ENCODE peak calls at places on chromosomes 4 and X, in ten cellular contexts. X, I, F, Y, U, N, C, O, G and A are unnamed samples.

GRCh38 chrX:11499076-11500044 is 166.4 kb downstream of the ARHGAP6 start:
- DNase-seq in X (peak; percentile 78), I (no peak), F (no peak), Y (no peak), U (no peak), N (peak; percentile 81), C (no peak), O (no peak), G (no peak), A (no peak)

GRCh38 chr4:98656443-98656842 is 2.0 kb downstream of the TSPAN5 start:
- DNase-seq in X (no peak), I (no peak), F (no peak), Y (no peak), U (no peak), N (no peak), C (no peak), O (no peak), G (no peak), A (no peak)

GRCh38 chrX:30373479-30373878 is 64.3 kb upstream of the NR0B1 start:
- DNase-seq in X (no peak), I (no peak), F (no peak), Y (no peak), U (no peak), N (no peak), C (no peak), O (no peak), G (no peak), A (no peak)

GRCh38 chr4:124650614-124651013 is 61.9 kb downstream of the ANKRD50 start:
- DNase-seq in X (no peak), I (no peak), F (no peak), Y (no peak), U (no peak), N (no peak), C (no peak), O (no peak), G (peak; percentile 29), A (no peak)

GRCh38 chrX:32269877-32270276 is 941.5 kb downstream of the DMD start:
- DNase-seq in X (no peak), I (no peak), F (no peak), Y (no peak), U (no peak), N (no peak), C (no peak), O (no peak), G (no peak), A (no peak)

GRCh38 chr4:139177888-139178609 is 1.0 kb upstream of the ELF2 start:
- DNase-seq in X (peak; percentile 91), I (peak; percentile 89), F (peak; percentile 95), Y (peak; percentile 87), U (peak; percentile 85), N (peak; percentile 94), C (peak; percentile 96), O (peak; percentile 98), G (peak; percentile 98), A (peak; percentile 95)

GRCh38 chr4:73860884-73861283 is 7.8 kb downstream of the PF4V1 start:
- DNase-seq in X (no peak), I (no peak), F (no peak), Y (no peak), U (no peak), N (no peak), C (no peak), O (no peak), G (no peak), A (no peak)

GRCh38 chrX:39869846-39870601 is 227.7 kb downstream of the BCOR start:
- DNase-seq in X (peak; percentile 63), I (peak; percentile 70), F (no peak), Y (peak; percentile 65), U (no peak), N (peak; percentile 72), C (peak; percentile 26), O (no peak), G (no peak), A (no peak)

GRCh38 chr4:106986486-106986885 is 49.6 kb downstream of the DKK2 start:
- DNase-seq in X (no peak), I (no peak), F (no peak), Y (no peak), U (no peak), N (peak; percentile 55), C (no peak), O (no peak), G (no peak), A (no peak)

DNA sequence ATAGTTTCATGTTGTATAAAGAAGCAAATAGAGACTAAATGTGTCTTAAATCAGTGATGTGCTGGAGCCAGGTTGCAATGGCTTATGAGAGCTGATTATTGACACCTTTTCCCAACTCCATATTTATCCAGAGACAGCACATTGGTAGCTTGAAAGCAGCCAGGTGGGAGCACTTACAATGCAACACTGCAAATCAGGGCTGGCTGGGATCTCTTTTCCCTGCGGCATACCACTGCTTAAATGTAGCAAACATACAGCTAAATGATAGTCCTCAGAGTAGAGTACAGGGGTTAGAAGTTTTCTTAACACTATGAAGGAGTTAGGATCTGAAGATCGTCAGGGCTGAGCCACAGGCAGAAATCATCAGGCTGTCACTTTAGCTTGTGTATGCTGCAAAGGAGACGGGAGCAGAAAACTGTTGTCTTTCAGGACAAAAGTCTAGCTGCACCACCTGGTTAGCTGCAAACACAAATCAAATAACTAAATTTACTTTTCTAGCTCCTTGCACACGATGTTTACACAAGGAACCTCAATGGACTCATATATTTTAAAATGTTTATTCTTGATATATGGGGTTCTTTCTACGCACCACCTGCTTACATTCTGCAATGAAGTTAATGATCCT is 527.3 kb downstream of the TLL1 start:
- DNase-seq in X (no peak), I (no peak), F (no peak), Y (no peak), U (no peak), N (no peak), C (no peak), O (no peak), G (no peak), A (no peak)
- H3K4me3 ChIP-seq in X (no peak overlapping the region), I (no peak overlapping the region), F (no peak overlapping the region), Y (no peak overlapping the region), U (no peak overlapping the region), N (no peak overlapping the region), C (no peak overlapping the region), O (no peak overlapping the region), G (no peak overlapping the region), A (no peak overlapping the region)

GRCh38 chr4:143381171-143382118 is 44.8 kb downstream of the GAB1 start:
- DNase-seq in X (peak; percentile 93), I (no peak), F (peak; percentile 85), Y (no peak), U (no peak), N (peak; percentile 93), C (peak; percentile 83), O (peak; percentile 31), G (peak; percentile 93), A (peak; percentile 65)

GRCh38 chr4:143380651-143381050 is 44.0 kb downstream of the GAB1 start:
- DNase-seq in X (peak; percentile 74), I (no peak), F (no peak), Y (no peak), U (no peak), N (no peak), C (no peak), O (no peak), G (no peak), A (no peak)

GRCh38 chr4:143374771-143375170 is 38.1 kb downstream of the GAB1 start:
- DNase-seq in X (no peak), I (no peak), F (no peak), Y (no peak), U (no peak), N (peak; percentile 16), C (no peak), O (no peak), G (no peak), A (no peak)

GRCh38 chr4:143375326-143376073 is 38.8 kb downstream of the GAB1 start:
- DNase-seq in X (no peak), I (no peak), F (no peak), Y (no peak), U (peak; percentile 6), N (peak; percentile 20), C (peak; percentile 43), O (peak; percentile 65), G (peak; percentile 50), A (no peak)

GRCh38 chr4:143377635-143378099 is 41.0 kb downstream of the GAB1 start:
- DNase-seq in X (no peak), I (no peak), F (no peak), Y (no peak), U (no peak), N (no peak), C (no peak), O (no peak), G (no peak), A (no peak)
- H3K4me1 ChIP-seq in X (peaks cover 15% of the 10 kb centered on the region), I (no peaks in the 10 kb centered on the region), F (peaks cover 4% of the 10 kb centered on the region), Y (no peaks in the 10 kb centered on the region), U (no peaks in the 10 kb centered on the region), N (peaks cover 2% of the 10 kb centered on the region), C (peaks cover 53% of the 10 kb centered on the region), O (peaks cover 62% of the 10 kb centered on the region), G (peaks cover 16% of the 10 kb centered on the region), A (peaks cover 93% of the 10 kb centered on the region)

GRCh38 chrX:15298201-15298600 is 17.2 kb downstream of the ASB11 start:
- DNase-seq in X (no peak), I (no peak), F (no peak), Y (no peak), U (no peak), N (no peak), C (no peak), O (no peak), G (no peak), A (no peak)

GRCh38 chrX:15301924-15302323 is 13.5 kb downstream of the ASB11 start:
- DNase-seq in X (peak; percentile 41), I (no peak), F (no peak), Y (no peak), U (no peak), N (no peak), C (peak; percentile 35), O (no peak), G (peak; percentile 40), A (peak; percentile 85)

GRCh38 chrX:15298780-15299179 is 16.7 kb downstream of the ASB11 start:
- DNase-seq in X (no peak), I (no peak), F (no peak), Y (no peak), U (no peak), N (no peak), C (no peak), O (no peak), G (no peak), A (no peak)

GRCh38 chrX:15299945-15300851 is 15.2 kb downstream of the ASB11 start:
- DNase-seq in X (peak; percentile 30), I (no peak), F (no peak), Y (no peak), U (no peak), N (peak; percentile 2), C (no peak), O (peak; percentile 24), G (no peak), A (no peak)
- H3K27ac ChIP-seq in X (no peak overlapping the region), I (no peak overlapping the region), F (no peak overlapping the region), Y (no peak overlapping the region), U (no peak overlapping the region), N (no peak overlapping the region), C (peak overlapping the region; percentile 49), O (no peak overlapping the region), G (no peak overlapping the region), A (peak overlapping the region; percentile 91)

GRCh38 chr4:92968556-92968955 is 664.8 kb downstream of the GRID2 start:
- DNase-seq in X (no peak), I (no peak), F (no peak), Y (no peak), U (no peak), N (peak; percentile 22), C (no peak), O (no peak), G (no peak), A (no peak)

GRCh38 chr4:92969650-92970370 is 666.0 kb downstream of the GRID2 start:
- DNase-seq in X (peak; percentile 94), I (no peak), F (no peak), Y (no peak), U (peak; percentile 56), N (peak; percentile 97), C (no peak), O (no peak), G (no peak), A (no peak)

GRCh38 chr4:92968996-92969395 is 665.2 kb downstream of the GRID2 start:
- DNase-seq in X (no peak), I (no peak), F (no peak), Y (no peak), U (no peak), N (no peak), C (no peak), O (no peak), G (no peak), A (no peak)
- H3K4me3 ChIP-seq in X (no peak overlapping the region), I (no peak overlapping the region), F (no peak overlapping the region), Y (no peak overlapping the region), U (no peak overlapping the region), N (no peak overlapping the region), C (no peak overlapping the region), O (no peak overlapping the region), G (no peak overlapping the region), A (no peak overlapping the region)